ENCODE peak calls at places on chromosomes 1 and 21, in four cellular contexts. L, Z, M and F are unnamed samples.

GRCh38 chr21:34526618-34527290 is 14.7 kb upstream of the KCNE1 start:
- DNase-seq in L (peak; percentile 78), Z (peak; percentile 62), M (no peak), F (peak; percentile 79)

GRCh38 chr1:74193908-74194307 is 4.1 kb downstream of the LRRIQ3 start:
- DNase-seq in L (no peak), Z (no peak), M (no peak), F (no peak)

GRCh38 chr21:33751120-33751519 is 108.8 kb downstream of the ITSN1 start:
- DNase-seq in L (no peak), Z (no peak), M (no peak), F (no peak)

GRCh38 chr21:43728467-43729390 is 9.8 kb downstream of the PDXK start:
- DNase-seq in L (peak; percentile 68), Z (peak; percentile 98), M (peak; percentile 96), F (peak; percentile 97)

GRCh38 chr1:205430631-205431305 is 8.9 kb upstream of the LEMD1 start:
- DNase-seq in L (peak; percentile 44), Z (peak; percentile 84), M (peak; percentile 89), F (no peak)

GRCh38 chr1:211541715-211542477 is 37.1 kb downstream of the SLC30A1 start:
- DNase-seq in L (no peak), Z (no peak), M (no peak), F (no peak)

GRCh38 chr1:81050390-81050789 is 750.3 kb upstream of the ADGRL2 start:
- DNase-seq in L (no peak), Z (no peak), M (no peak), F (no peak)

GRCh38 chr1:57258616-57259330 is 165.1 kb downstream of the DAB1 start:
- DNase-seq in L (no peak), Z (no peak), M (no peak), F (no peak)

GRCh38 chr1:163826500-163826899 is 504.7 kb downstream of the NUF2 start:
- DNase-seq in L (no peak), Z (no peak), M (no peak), F (no peak)

GRCh38 chr1:234212764-234213406 is 160.4 kb upstream of the COA6 start:
- DNase-seq in L (peak; percentile 42), Z (no peak), M (peak; percentile 70), F (no peak)

GRCh38 chr1:84037758-84038611 is 39.1 kb upstream of the TTLL7 start:
- DNase-seq in L (no peak), Z (no peak), M (no peak), F (no peak)

GRCh38 chr1:65197636-65198035 is 49.6 kb downstream of the AK4 start:
- DNase-seq in L (no peak), Z (no peak), M (no peak), F (no peak)

GRCh38 chr1:232937741-232938375 is 12.6 kb upstream of the NTPCR start:
- DNase-seq in L (no peak), Z (no peak), M (no peak), F (no peak)

GRCh38 chr1:156480411-156481192 is 20.0 kb downstream of the MEF2D start:
- DNase-seq in L (peak; percentile 83), Z (peak; percentile 64), M (peak; percentile 74), F (no peak)

GRCh38 chr1:208203127-208203847 is 40.9 kb downstream of the PLXNA2 start:
- DNase-seq in L (peak; percentile 75), Z (peak; percentile 71), M (no peak), F (no peak)

GRCh38 chr1:25519624-25520023 is 23.8 kb upstream of the LDLRAP1 start:
- DNase-seq in L (no peak), Z (no peak), M (no peak), F (no peak)

GRCh38 chr1:22607154-22607553 is 29.3 kb upstream of the C1QA start:
- DNase-seq in L (no peak), Z (no peak), M (peak; percentile 64), F (no peak)

GRCh38 chr1:7940745-7941436 is at the start of gene TNFRSF9:
- DNase-seq in L (peak; percentile 77), Z (no peak), M (peak; percentile 34), F (peak; percentile 33)

GRCh38 chr1:116151739-116152576 is 40.8 kb downstream of the MAB21L3 start:
- DNase-seq in L (peak; percentile 77), Z (peak; percentile 84), M (peak; percentile 94), F (peak; percentile 83)
- TF ChIP-seq POLR2A in L (peak; percentile 21), Z (no peak), M (no peak), F (peak; percentile 45)

GRCh38 chr1:11708554-11709350 is 17.2 kb downstream of the DRAXIN start:
- DNase-seq in L (no peak), Z (no peak), M (no peak), F (no peak)

GRCh38 chr1:11706292-11706691 is 14.8 kb downstream of the DRAXIN start:
- DNase-seq in L (no peak), Z (no peak), M (no peak), F (no peak)

GRCh38 chr1:11704691-11705475 is 13.4 kb downstream of the DRAXIN start:
- DNase-seq in L (no peak), Z (no peak), M (no peak), F (no peak)

GRCh38 chr1:11704226-11704619 is 12.7 kb downstream of the DRAXIN start:
- DNase-seq in L (no peak), Z (no peak), M (no peak), F (no peak)

DNA sequence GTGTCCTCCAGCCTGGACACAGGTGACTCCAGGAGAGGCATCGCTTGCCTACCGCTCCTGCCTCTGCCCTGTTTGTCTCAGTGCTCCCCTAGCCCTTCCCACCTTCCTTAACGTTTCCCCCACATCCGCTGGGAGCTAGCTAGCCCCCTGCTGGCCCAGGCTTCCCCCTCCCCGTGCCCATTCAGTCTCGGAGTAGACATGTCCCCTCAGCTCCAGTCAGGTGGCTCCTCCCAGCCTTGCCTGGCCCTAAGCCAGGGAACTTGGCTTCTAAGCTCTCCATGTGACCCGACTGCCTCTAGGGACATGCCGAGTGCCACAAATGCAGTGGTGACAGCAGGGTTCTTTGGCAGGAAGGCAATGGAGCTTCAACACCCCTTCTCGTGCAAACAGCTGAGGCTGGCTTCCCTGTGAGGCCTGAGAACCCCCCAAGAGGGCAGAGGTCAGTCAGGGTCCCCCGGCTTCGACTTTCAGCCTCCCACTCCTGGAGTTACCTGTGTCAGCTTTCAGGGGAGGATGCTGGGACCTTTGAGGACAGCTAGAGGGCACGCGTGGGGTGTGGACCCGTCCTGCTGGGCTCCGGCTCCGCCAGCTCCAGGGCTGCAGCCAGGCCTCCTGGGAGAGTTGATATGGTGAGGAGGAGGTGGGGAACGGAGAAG is 16.2 kb downstream of the DRAXIN start:
- DNase-seq in L (no peak), Z (no peak), M (peak; percentile 75), F (peak; percentile 77)
- H3K27ac ChIP-seq in L (no peak overlapping the region), Z (no peak overlapping the region), M (peak overlapping the region; percentile 71), F (no peak overlapping the region)

GRCh38 chr1:111193712-111194480 is 6.5 kb downstream of the DENND2D start:
- DNase-seq in L (no peak), Z (no peak), M (no peak), F (no peak)
- H3K4me1 ChIP-seq in L (no peaks in the 10 kb centered on the region), Z (peaks cover 5% of the 10 kb centered on the region), M (peaks cover 7% of the 10 kb centered on the region), F (no peaks in the 10 kb centered on the region)

GRCh38 chr1:167082511-167083027 is 7.6 kb downstream of the GPA33 start:
- DNase-seq in L (peak; percentile 77), Z (no peak), M (no peak), F (no peak)
- TF ChIP-seq POLR2A in L (no peak), Z (no peak), M (no peak), F (no peak)

GRCh38 chr1:95002657-95003432 is 69.9 kb downstream of the ALG14 start:
- DNase-seq in L (no peak), Z (peak; percentile 41), M (no peak), F (no peak)

GRCh38 chr1:95002167-95002566 is 70.6 kb downstream of the ALG14 start:
- DNase-seq in L (no peak), Z (peak; percentile 36), M (no peak), F (no peak)

GRCh38 chr1:95005584-95005983 is 67.2 kb downstream of the ALG14 start:
- DNase-seq in L (no peak), Z (no peak), M (no peak), F (no peak)

GRCh38 chr1:95004013-95004412 is 68.7 kb downstream of the ALG14 start:
- DNase-seq in L (no peak), Z (no peak), M (no peak), F (no peak)

DNA sequence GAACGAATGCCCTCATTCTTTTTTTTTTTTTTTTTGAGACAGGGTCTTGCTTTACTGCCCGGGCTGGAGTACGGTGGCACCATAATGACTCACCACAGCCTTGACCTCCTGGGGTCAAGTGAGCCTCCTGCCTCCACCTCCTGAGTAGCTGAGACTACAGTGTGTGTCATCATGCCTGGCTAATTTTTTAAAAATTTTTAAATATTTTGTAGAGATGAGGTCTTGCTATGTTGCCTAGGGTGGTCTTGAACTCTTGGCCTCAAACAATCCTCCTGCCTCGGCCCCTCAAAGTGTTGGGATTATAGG is 69.4 kb downstream of the ALG14 start:
- DNase-seq in L (no peak), Z (no peak), M (no peak), F (no peak)
- H3K27ac ChIP-seq in L (no peak overlapping the region), Z (no peak overlapping the region), M (no peak overlapping the region), F (no peak overlapping the region)

GRCh38 chr21:45324430-45325205 is 36.9 kb upstream of the POFUT2 start:
- DNase-seq in L (peak; percentile 40), Z (peak; percentile 49), M (no peak), F (peak; percentile 53)
- H3K4me1 ChIP-seq in L (peaks cover 93% of the 10 kb centered on the region), Z (peaks cover 25% of the 10 kb centered on the region), M (no peaks in the 10 kb centered on the region), F (peaks cover 8% of the 10 kb centered on the region)